ENCODE peak calls at places on chromosome 2, in seven cellular contexts. L is A549; U is brain microvascular endothelial cell; X is CD8-positive, alpha-beta T cell; H is fibroblast of lung; C is mesothelial cell of epicardium; J is foreskin fibroblast. D is an unnamed sample.

GRCh38 chr2:181130686-181131085 is 150.3 kb downstream of the UBE2E3 start:
- DNase-seq in U (no peak), X (no peak), C (no peak), J (peak; percentile 24), H (no peak), L (no peak), D (no peak)

GRCh38 chr2:52210161-52210560 is 1178.2 kb upstream of the NRXN1 start:
- DNase-seq in L (no peak), J (no peak), H (no peak), X (no peak), C (no peak), U (no peak), D (no peak)

GRCh38 chr2:187358531-187358930 is 89.5 kb downstream of the CALCRL start:
- DNase-seq in H (peak; percentile 72), L (no peak), J (no peak), X (no peak), C (no peak), U (no peak), D (no peak)

GRCh38 chr2:207239222-207239674 is 73.5 kb upstream of the KLF7 start:
- DNase-seq in C (no peak), H (peak; percentile 100), J (peak; percentile 100), L (peak; percentile 56), U (peak; percentile 100), X (no peak), D (peak; percentile 66)

GRCh38 chr2:1564506-1564905 is 151.2 kb downstream of the TPO start:
- DNase-seq in H (no peak), L (no peak), J (no peak), C (no peak), U (no peak), X (peak; percentile 31), D (no peak)

GRCh38 chr2:226215902-226216503 is 583.6 kb downstream of the IRS1 start:
- DNase-seq in H (peak; percentile 43), C (peak; percentile 63), U (peak; percentile 48), X (peak; percentile 47), L (peak; percentile 66), J (peak; percentile 37), D (no peak)

GRCh38 chr2:218711550-218711929 is 905 bp downstream of the TTLL4 start:
- DNase-seq in X (no peak), J (no peak), H (peak; percentile 67), C (no peak), U (no peak), L (no peak), D (no peak)

GRCh38 chr2:58042486-58042970 is 4.1 kb upstream of the VRK2 start:
- DNase-seq in L (peak; percentile 92), X (no peak), U (peak; percentile 89), J (peak; percentile 71), C (no peak), H (peak; percentile 95), D (no peak)

GRCh38 chr2:143694335-143694734 is 565.1 kb downstream of the ARHGAP15 start:
- DNase-seq in J (no peak), X (no peak), C (no peak), U (no peak), H (no peak), L (no peak), D (no peak)

GRCh38 chr2:183049420-183049819 is 11.2 kb upstream of the NCKAP1 start:
- DNase-seq in H (no peak), X (no peak), C (no peak), L (no peak), J (no peak), U (no peak), D (no peak)

GRCh38 chr2:75065402-75066008 is 107.1 kb downstream of the POLE4 start:
- DNase-seq in U (no peak), H (peak; percentile 52), X (no peak), J (no peak), C (no peak), L (no peak), D (no peak)

GRCh38 chr2:207833265-207833751 is 63.6 kb upstream of the FZD5 start:
- DNase-seq in H (no peak), U (peak; percentile 27), X (no peak), J (no peak), C (no peak), L (no peak), D (no peak)

GRCh38 chr2:23019476-23019875 is 365.5 kb upstream of the KLHL29 start:
- DNase-seq in X (no peak), H (no peak), J (no peak), L (no peak), U (no peak), C (no peak), D (no peak)

GRCh38 chr2:1940660-1941059 is 196.3 kb upstream of the PXDN start:
- DNase-seq in C (no peak), U (no peak), L (no peak), H (peak; percentile 56), X (no peak), J (no peak), D (no peak)

GRCh38 chr2:55838653-55839052 is 84.9 kb downstream of the EFEMP1 start:
- DNase-seq in H (no peak), J (no peak), X (no peak), L (peak; percentile 44), C (no peak), U (no peak), D (no peak)

GRCh38 chr2:26852405-26853348 is 4.7 kb downstream of the DPYSL5 start:
- DNase-seq in H (no peak), X (no peak), J (no peak), L (no peak), C (no peak), U (no peak), D (no peak)

GRCh38 chr2:148880636-148881035 is 5.6 kb downstream of the KIF5C start:
- DNase-seq in J (no peak), U (no peak), X (no peak), L (no peak), H (no peak), C (no peak), D (no peak)

GRCh38 chr2:62941413-62941812 is 109.2 kb upstream of the OTX1 start:
- DNase-seq in X (no peak), J (no peak), H (no peak), L (no peak), U (no peak), C (no peak), D (no peak)

GRCh38 chr2:109417701-109418335 is 195.9 kb downstream of the SEPTIN10 start:
- DNase-seq in H (no peak), J (no peak), X (no peak), L (no peak), U (no peak), C (no peak), D (no peak)

GRCh38 chr2:234368861-234369261 is 128.0 kb downstream of the ARL4C start:
- DNase-seq in X (peak; percentile 61), U (no peak), H (peak; percentile 43), C (no peak), J (peak; percentile 40), L (peak; percentile 94), D (no peak)

GRCh38 chr2:112834379-112835014 is 2.1 kb downstream of the IL1B start:
- DNase-seq in H (no peak), L (peak; percentile 20), X (no peak), U (no peak), C (no peak), J (no peak), D (no peak)

GRCh38 chr2:100801402-100801801 is 18.5 kb upstream of the NPAS2 start:
- DNase-seq in C (no peak), X (no peak), J (no peak), H (peak; percentile 40), L (peak; percentile 29), U (no peak), D (no peak)

GRCh38 chr2:69594341-69594740 is 49.2 kb downstream of the AAK1 start:
- DNase-seq in C (no peak), H (peak; percentile 61), X (no peak), L (no peak), U (no peak), J (no peak), D (no peak)

GRCh38 chr2:42829556-42830510 is 37.5 kb upstream of the HAAO start:
- DNase-seq in J (no peak), U (no peak), X (no peak), L (peak; percentile 30), C (peak; percentile 36), H (peak; percentile 15), D (no peak)
- TF ChIP-seq CTCF in J (no peak), U (no peak), X (no peak), L (no peak), C (no peak), H (no peak), D (no peak)

DNA sequence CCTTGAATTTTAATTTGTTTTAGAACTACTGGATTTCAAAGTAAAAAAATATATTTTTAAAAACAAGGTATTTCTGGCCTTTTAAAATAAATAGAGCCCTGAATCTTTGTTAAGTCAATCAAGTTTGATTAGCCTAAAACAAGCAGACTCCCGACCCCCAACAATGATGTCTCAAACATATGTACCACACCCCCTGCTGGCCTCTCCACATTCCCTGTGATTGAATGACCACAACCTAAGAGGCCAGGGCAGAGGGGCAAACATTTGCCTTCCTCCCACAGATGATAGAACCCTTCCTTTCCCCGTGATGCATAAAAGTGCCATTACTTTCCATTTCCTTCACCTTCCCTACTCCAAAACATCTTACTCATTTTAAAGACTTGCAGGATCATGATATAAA is 130.9 kb downstream of the STK39 start:
- DNase-seq in L (no peak), J (no peak), C (no peak), H (no peak), X (no peak), U (peak; percentile 20), D (no peak)
- TF ChIP-seq CTCF in L (no peak), J (peak; percentile 15), C (no peak), H (peak; percentile 28), X (no peak), U (peak; percentile 53), D (no peak)

GRCh38 chr2:238847841-238848565 is at the start of gene TWIST2:
- DNase-seq in H (peak; percentile 95), L (peak; percentile 80), J (peak; percentile 96), X (no peak), C (no peak), U (peak; percentile 65), D (no peak)
- TF ChIP-seq CTCF in H (peak; percentile 45), L (peak; percentile 10), J (no peak), X (no peak), C (no peak), U (peak; percentile 35), D (no peak)

GRCh38 chr2:46945671-46946070 is 30.1 kb upstream of the MCFD2 start:
- DNase-seq in H (no peak), U (no peak), J (no peak), C (no peak), X (no peak), L (no peak), D (no peak)

GRCh38 chr2:46952171-46952570 is 36.6 kb upstream of the MCFD2 start:
- DNase-seq in C (no peak), L (no peak), U (no peak), X (no peak), J (no peak), H (no peak), D (no peak)

GRCh38 chr2:46947841-46948240 is 32.2 kb upstream of the MCFD2 start:
- DNase-seq in X (no peak), C (no peak), J (no peak), L (no peak), H (no peak), U (no peak), D (no peak)

GRCh38 chr2:46951290-46952064 is 35.9 kb upstream of the MCFD2 start:
- DNase-seq in X (no peak), U (no peak), H (no peak), J (no peak), C (no peak), L (no peak), D (no peak)

DNA sequence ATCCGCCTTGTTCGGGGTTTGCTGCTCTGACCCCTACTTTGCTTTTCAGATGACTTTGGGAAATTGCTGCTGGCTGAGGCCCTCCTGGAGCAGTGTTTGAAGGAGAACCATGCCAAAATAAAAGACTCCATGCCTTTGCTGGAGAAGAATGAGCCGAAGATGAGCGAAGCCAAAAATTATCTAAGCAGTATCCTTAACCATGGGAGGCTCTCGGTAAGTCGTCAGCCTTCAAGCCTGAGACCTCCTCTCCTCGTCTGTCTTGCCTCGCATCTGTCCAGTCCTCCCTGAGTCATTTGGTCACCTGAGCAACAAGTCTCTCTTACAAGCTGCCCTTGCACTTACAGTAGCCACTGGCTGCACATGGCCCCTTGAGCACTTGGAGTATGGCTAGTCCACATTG is 34.7 kb upstream of the MCFD2 start:
- DNase-seq in X (no peak), J (no peak), U (no peak), L (no peak), H (no peak), C (no peak), D (no peak)
- TF ChIP-seq CTCF in X (no peak), J (no peak), U (no peak), L (no peak), H (no peak), C (no peak), D (no peak)